ENCODE peak calls at places on chromosomes 2 and 18, in four cellular contexts. One of them, this sample, is unnamed.

GRCh38 chr2:136703214-136703613 is 62.1 kb upstream of the THSD7B start:
- DNase-seq in LoVo: no peak
- DNase-seq in stimulated activated CD8-positive, alpha-beta memory T cell treated with anti-CD3 and anti-CD28 coated beads, Interleukin-4, amount 100 ng/mL, for 1 hour: no peak
- DNase-seq in endothelial cell: no peak
- DNase-seq in this sample: no peak

GRCh38 chr2:12719400-12720104 is 2.8 kb downstream of the TRIB2 start:
- DNase-seq in stimulated activated CD8-positive, alpha-beta memory T cell treated with anti-CD3 and anti-CD28 coated beads, Interleukin-4, amount 100 ng/mL, for 1 hour: no peak
- DNase-seq in endothelial cell: no peak
- DNase-seq in LoVo: no peak
- DNase-seq in this sample: peak

GRCh38 chr2:172516299-172516698 is 39.6 kb upstream of the PDK1 start:
- DNase-seq in LoVo: no peak
- DNase-seq in endothelial cell: no peak
- DNase-seq in stimulated activated CD8-positive, alpha-beta memory T cell treated with anti-CD3 and anti-CD28 coated beads, Interleukin-4, amount 100 ng/mL, for 1 hour: no peak
- DNase-seq in this sample: peak

GRCh38 chr2:63654959-63655358 is 66.2 kb downstream of the MDH1 start:
- DNase-seq in endothelial cell: no peak
- DNase-seq in LoVo: no peak
- DNase-seq in stimulated activated CD8-positive, alpha-beta memory T cell treated with anti-CD3 and anti-CD28 coated beads, Interleukin-4, amount 100 ng/mL, for 1 hour: no peak
- DNase-seq in this sample: no peak

GRCh38 chr2:205902041-205902898 is 183.7 kb downstream of the INO80D start:
- DNase-seq in stimulated activated CD8-positive, alpha-beta memory T cell treated with anti-CD3 and anti-CD28 coated beads, Interleukin-4, amount 100 ng/mL, for 1 hour: no peak
- DNase-seq in endothelial cell: no peak
- DNase-seq in LoVo: no peak
- DNase-seq in this sample: peak

GRCh38 chr2:55907686-55908085 is 15.9 kb downstream of the EFEMP1 start:
- DNase-seq in endothelial cell: no peak
- DNase-seq in LoVo: no peak
- DNase-seq in stimulated activated CD8-positive, alpha-beta memory T cell treated with anti-CD3 and anti-CD28 coated beads, Interleukin-4, amount 100 ng/mL, for 1 hour: no peak
- DNase-seq in this sample: no peak

GRCh38 chr2:182949572-182950189 is 83.2 kb upstream of the FRZB start:
- DNase-seq in stimulated activated CD8-positive, alpha-beta memory T cell treated with anti-CD3 and anti-CD28 coated beads, Interleukin-4, amount 100 ng/mL, for 1 hour: no peak
- DNase-seq in endothelial cell: no peak
- DNase-seq in LoVo: peak
- DNase-seq in this sample: peak

GRCh38 chr2:106953236-106953635 is 67.3 kb upstream of the ST6GAL2 start:
- DNase-seq in stimulated activated CD8-positive, alpha-beta memory T cell treated with anti-CD3 and anti-CD28 coated beads, Interleukin-4, amount 100 ng/mL, for 1 hour: no peak
- DNase-seq in LoVo: no peak
- DNase-seq in endothelial cell: no peak
- DNase-seq in this sample: no peak

GRCh38 chr18:22300665-22301636 is 116.8 kb downstream of the CTAGE1 start:
- DNase-seq in LoVo: peak
- DNase-seq in endothelial cell: no peak
- DNase-seq in stimulated activated CD8-positive, alpha-beta memory T cell treated with anti-CD3 and anti-CD28 coated beads, Interleukin-4, amount 100 ng/mL, for 1 hour: no peak
- DNase-seq in this sample: peak

GRCh38 chr2:113117594-113118262 is 9.7 kb upstream of the IL1RN start:
- DNase-seq in LoVo: peak
- DNase-seq in endothelial cell: no peak
- DNase-seq in stimulated activated CD8-positive, alpha-beta memory T cell treated with anti-CD3 and anti-CD28 coated beads, Interleukin-4, amount 100 ng/mL, for 1 hour: no peak
- DNase-seq in this sample: peak

GRCh38 chr2:43223412-43224040 is 2.9 kb downstream of the ZFP36L2 start:
- DNase-seq in stimulated activated CD8-positive, alpha-beta memory T cell treated with anti-CD3 and anti-CD28 coated beads, Interleukin-4, amount 100 ng/mL, for 1 hour: no peak
- DNase-seq in LoVo: peak
- DNase-seq in endothelial cell: no peak
- DNase-seq in this sample: peak

GRCh38 chr2:9230051-9230802 is 23.6 kb downstream of the ASAP2 start:
- DNase-seq in endothelial cell: no peak
- DNase-seq in stimulated activated CD8-positive, alpha-beta memory T cell treated with anti-CD3 and anti-CD28 coated beads, Interleukin-4, amount 100 ng/mL, for 1 hour: no peak
- DNase-seq in LoVo: no peak
- DNase-seq in this sample: no peak

GRCh38 chr2:199784512-199784911 is 66.5 kb downstream of the FTCDNL1 start:
- DNase-seq in stimulated activated CD8-positive, alpha-beta memory T cell treated with anti-CD3 and anti-CD28 coated beads, Interleukin-4, amount 100 ng/mL, for 1 hour: no peak
- DNase-seq in endothelial cell: no peak
- DNase-seq in LoVo: no peak
- DNase-seq in this sample: no peak

GRCh38 chr2:73503992-73504570 is 118.4 kb downstream of the ALMS1 start:
- DNase-seq in endothelial cell: no peak
- DNase-seq in stimulated activated CD8-positive, alpha-beta memory T cell treated with anti-CD3 and anti-CD28 coated beads, Interleukin-4, amount 100 ng/mL, for 1 hour: no peak
- DNase-seq in LoVo: no peak
- DNase-seq in this sample: peak

GRCh38 chr18:13983506-13983905 is 68.2 kb upstream of the MC2R start:
- DNase-seq in endothelial cell: no peak
- DNase-seq in stimulated activated CD8-positive, alpha-beta memory T cell treated with anti-CD3 and anti-CD28 coated beads, Interleukin-4, amount 100 ng/mL, for 1 hour: no peak
- DNase-seq in LoVo: no peak
- DNase-seq in this sample: no peak

GRCh38 chr2:129901754-129902415 is 77.6 kb upstream of the RAB6C start:
- DNase-seq in LoVo: no peak
- DNase-seq in stimulated activated CD8-positive, alpha-beta memory T cell treated with anti-CD3 and anti-CD28 coated beads, Interleukin-4, amount 100 ng/mL, for 1 hour: no peak
- DNase-seq in endothelial cell: no peak
- DNase-seq in this sample: no peak

GRCh38 chr18:61992285-61992684 is 99.5 kb upstream of the RNF152 start:
- DNase-seq in LoVo: no peak
- DNase-seq in stimulated activated CD8-positive, alpha-beta memory T cell treated with anti-CD3 and anti-CD28 coated beads, Interleukin-4, amount 100 ng/mL, for 1 hour: no peak
- DNase-seq in endothelial cell: no peak
- DNase-seq in this sample: no peak

GRCh38 chr2:74006424-74006823 is 21.7 kb downstream of the TET3 start:
- DNase-seq in LoVo: no peak
- DNase-seq in stimulated activated CD8-positive, alpha-beta memory T cell treated with anti-CD3 and anti-CD28 coated beads, Interleukin-4, amount 100 ng/mL, for 1 hour: no peak
- DNase-seq in endothelial cell: no peak
- DNase-seq in this sample: no peak

GRCh38 chr2:72572501-72572900 is 253.3 kb downstream of the EXOC6B start:
- DNase-seq in endothelial cell: no peak
- DNase-seq in stimulated activated CD8-positive, alpha-beta memory T cell treated with anti-CD3 and anti-CD28 coated beads, Interleukin-4, amount 100 ng/mL, for 1 hour: no peak
- DNase-seq in LoVo: no peak
- DNase-seq in this sample: no peak

GRCh38 chr2:26300234-26300641 is 45.7 kb upstream of the SELENOI start:
- DNase-seq in stimulated activated CD8-positive, alpha-beta memory T cell treated with anti-CD3 and anti-CD28 coated beads, Interleukin-4, amount 100 ng/mL, for 1 hour: no peak
- DNase-seq in LoVo: peak
- DNase-seq in endothelial cell: no peak
- DNase-seq in this sample: no peak

GRCh38 chr2:73418343-73418742 is 32.7 kb downstream of the ALMS1 start:
- DNase-seq in endothelial cell: no peak
- DNase-seq in LoVo: no peak
- DNase-seq in stimulated activated CD8-positive, alpha-beta memory T cell treated with anti-CD3 and anti-CD28 coated beads, Interleukin-4, amount 100 ng/mL, for 1 hour: no peak
- DNase-seq in this sample: no peak

GRCh38 chr2:128440087-128440665 is 121.5 kb upstream of the HS6ST1 start:
- DNase-seq in LoVo: no peak
- DNase-seq in stimulated activated CD8-positive, alpha-beta memory T cell treated with anti-CD3 and anti-CD28 coated beads, Interleukin-4, amount 100 ng/mL, for 1 hour: no peak
- DNase-seq in endothelial cell: peak
- DNase-seq in this sample: no peak

GRCh38 chr2:96152301-96153165 is 7.3 kb upstream of the DUSP2 start:
- DNase-seq in stimulated activated CD8-positive, alpha-beta memory T cell treated with anti-CD3 and anti-CD28 coated beads, Interleukin-4, amount 100 ng/mL, for 1 hour: no peak
- DNase-seq in endothelial cell: no peak
- DNase-seq in LoVo: no peak
- DNase-seq in this sample: no peak

GRCh38 chr2:223642496-223642895 is 40.3 kb upstream of the SCG2 start:
- DNase-seq in endothelial cell: no peak
- DNase-seq in stimulated activated CD8-positive, alpha-beta memory T cell treated with anti-CD3 and anti-CD28 coated beads, Interleukin-4, amount 100 ng/mL, for 1 hour: no peak
- DNase-seq in LoVo: no peak
- DNase-seq in this sample: no peak

GRCh38 chr2:11389551-11390528 is 45.4 kb upstream of the ROCK2 start:
- DNase-seq in stimulated activated CD8-positive, alpha-beta memory T cell treated with anti-CD3 and anti-CD28 coated beads, Interleukin-4, amount 100 ng/mL, for 1 hour: no peak
- DNase-seq in LoVo: peak
- DNase-seq in endothelial cell: no peak
- DNase-seq in this sample: no peak

GRCh38 chr2:172788871-172789270 is 53.2 kb downstream of the RAPGEF4 start:
- DNase-seq in stimulated activated CD8-positive, alpha-beta memory T cell treated with anti-CD3 and anti-CD28 coated beads, Interleukin-4, amount 100 ng/mL, for 1 hour: no peak
- DNase-seq in LoVo: no peak
- DNase-seq in endothelial cell: no peak
- DNase-seq in this sample: no peak

GRCh38 chr2:43041167-43041566 is 185.2 kb downstream of the ZFP36L2 start:
- DNase-seq in LoVo: peak
- DNase-seq in endothelial cell: no peak
- DNase-seq in stimulated activated CD8-positive, alpha-beta memory T cell treated with anti-CD3 and anti-CD28 coated beads, Interleukin-4, amount 100 ng/mL, for 1 hour: no peak
- DNase-seq in this sample: no peak

GRCh38 chr2:196249171-196249570 is 77.8 kb upstream of the STK17B start:
- DNase-seq in endothelial cell: no peak
- DNase-seq in stimulated activated CD8-positive, alpha-beta memory T cell treated with anti-CD3 and anti-CD28 coated beads, Interleukin-4, amount 100 ng/mL, for 1 hour: no peak
- DNase-seq in LoVo: no peak
- DNase-seq in this sample: no peak

GRCh38 chr2:39024833-39025232 is 96.0 kb downstream of the SOS1 start:
- DNase-seq in stimulated activated CD8-positive, alpha-beta memory T cell treated with anti-CD3 and anti-CD28 coated beads, Interleukin-4, amount 100 ng/mL, for 1 hour: no peak
- DNase-seq in LoVo: no peak
- DNase-seq in endothelial cell: no peak
- DNase-seq in this sample: no peak

This sample was measured in OCI-M1.